ENCODE peak calls at places on chromosomes 2 and 18, in four cellular contexts. Z is GM23338, A is body of pancreas, H is thoracic aorta. V is an unnamed sample.

GRCh38 chr2:190786404-190787166 is 94.0 kb upstream of the GLS start:
- DNase-seq in Z (no peak), A (no peak), H (no peak), V (no peak)

GRCh38 chr2:237943395-237944094 is 23.3 kb upstream of the UBE2F start:
- DNase-seq in Z (no peak), A (peak; percentile 76), H (no peak), V (no peak)

GRCh38 chr18:79987566-79987965 is 797 bp downstream of the TXNL4A start:
- DNase-seq in Z (no peak), A (no peak), H (no peak), V (no peak)

GRCh38 chr2:69773201-69773600 is 31.3 kb downstream of the ANXA4 start:
- DNase-seq in Z (peak; percentile 28), A (no peak), H (no peak), V (peak; percentile 41)

GRCh38 chr18:8839285-8839684 is 133.9 kb downstream of the MTCL1 start:
- DNase-seq in Z (no peak), A (peak; percentile 36), H (no peak), V (no peak)

GRCh38 chr2:15981646-15982045 is 41.3 kb downstream of the MYCN start:
- DNase-seq in Z (no peak), A (no peak), H (no peak), V (no peak)

GRCh38 chr2:224268441-224268840 is 133.5 kb downstream of the FAM124B start:
- DNase-seq in Z (no peak), A (no peak), H (no peak), V (no peak)

GRCh38 chr2:202109737-202110184 is 36.7 kb downstream of the KIAA2012 start:
- DNase-seq in Z (peak; percentile 63), A (peak; percentile 12), H (no peak), V (no peak)

GRCh38 chr2:65514555-65515195 is 82.3 kb upstream of the SPRED2 start:
- DNase-seq in Z (no peak), A (no peak), H (no peak), V (no peak)

GRCh38 chr2:60565472-60565871 is 12.0 kb upstream of the BCL11A start:
- DNase-seq in Z (peak; percentile 69), A (no peak), H (no peak), V (peak; percentile 32)

GRCh38 chr2:671787-672605 is 5.2 kb downstream of the TMEM18 start:
- DNase-seq in Z (no peak), A (no peak), H (no peak), V (no peak)

GRCh38 chr18:79924814-79925655 is 26.4 kb downstream of the SLC66A2 start:
- DNase-seq in Z (no peak), A (peak; percentile 85), H (no peak), V (no peak)

GRCh38 chr2:236656721-236657120 is 87.1 kb downstream of the ACKR3 start:
- DNase-seq in Z (no peak), A (no peak), H (no peak), V (no peak)

GRCh38 chr18:41323044-41323443 is 632.0 kb upstream of the PIK3C3 start:
- DNase-seq in Z (no peak), A (no peak), H (no peak), V (no peak)

GRCh38 chr2:36322108-36322507 is 33.5 kb upstream of the CRIM1 start:
- DNase-seq in Z (peak; percentile 67), A (no peak), H (no peak), V (peak; percentile 6)

GRCh38 chr2:126668254-126668653 is 12.3 kb downstream of the GYPC start:
- DNase-seq in Z (no peak), A (no peak), H (no peak), V (no peak)

GRCh38 chr2:226609361-226609760 is 190.3 kb downstream of the IRS1 start:
- DNase-seq in Z (no peak), A (no peak), H (no peak), V (no peak)

GRCh38 chr2:56337342-56337741 is 153.6 kb downstream of the CCDC85A start:
- DNase-seq in Z (no peak), A (peak; percentile 23), H (no peak), V (no peak)

GRCh38 chr2:17688600-17688999 is 65.0 kb downstream of the SMC6 start:
- DNase-seq in Z (no peak), A (no peak), H (no peak), V (no peak)

GRCh38 chr2:170965446-170966225 is 36.6 kb downstream of the GORASP2 start:
- DNase-seq in Z (no peak), A (no peak), H (no peak), V (no peak)

GRCh38 chr2:234816056-234816455 is 135.8 kb upstream of the SH3BP4 start:
- DNase-seq in Z (no peak), A (no peak), H (no peak), V (no peak)

GRCh38 chr2:216231867-216232266 is 122.7 kb downstream of the XRCC5 start:
- DNase-seq in Z (no peak), A (no peak), H (no peak), V (no peak)

GRCh38 chr2:50225021-50225928 is 806.7 kb downstream of the NRXN1 start:
- DNase-seq in Z (peak; percentile 76), A (no peak), H (no peak), V (peak; percentile 95)

GRCh38 chr2:32064021-32064678 is 794 bp downstream of the SPAST start:
- DNase-seq in Z (no peak), A (no peak), H (no peak), V (no peak)

GRCh38 chr2:202337706-202338346 is 38.3 kb upstream of the BMPR2 start:
- DNase-seq in Z (no peak), A (no peak), H (no peak), V (no peak)

GRCh38 chr2:29663266-29663665 is 258.1 kb downstream of the ALK start:
- DNase-seq in Z (no peak), A (no peak), H (no peak), V (no peak)

GRCh38 chr2:172558372-172558771 is 2.5 kb downstream of the PDK1 start:
- DNase-seq in Z (no peak), A (no peak), H (no peak), V (no peak)

GRCh38 chr2:196278491-196278911 is 107.1 kb upstream of the STK17B start:
- DNase-seq in Z (no peak), A (no peak), H (no peak), V (no peak)

GRCh38 chr2:102473020-102473419 is at the start of gene SLC9A4:
- DNase-seq in Z (peak; percentile 81), A (peak; percentile 63), H (no peak), V (peak; percentile 62)

GRCh38 chr2:75047907-75048625 is 89.6 kb downstream of the POLE4 start:
- DNase-seq in Z (no peak), A (no peak), H (no peak), V (no peak)

GRCh38 chr18:79416677-79417052 is 20.9 kb downstream of the NFATC1 start:
- DNase-seq in Z (no peak), A (no peak), H (no peak), V (no peak)

GRCh38 chr2:70596293-70596692 is 42.7 kb upstream of the TGFA start:
- DNase-seq in Z (no peak), A (no peak), H (no peak), V (no peak)

GRCh38 chr2:200130762-200131166 is 175.4 kb downstream of the MAIP1 start:
- DNase-seq in Z (no peak), A (no peak), H (no peak), V (no peak)

GRCh38 chr2:217712431-217712830 is 290.4 kb downstream of the TNS1 start:
- DNase-seq in Z (no peak), A (no peak), H (no peak), V (no peak)

GRCh38 chr2:204343685-204344084 is 201.6 kb upstream of the PARD3B start:
- DNase-seq in Z (no peak), A (no peak), H (no peak), V (no peak)

GRCh38 chr2:168336786-168337388 is 89.5 kb upstream of the STK39 start:
- DNase-seq in Z (peak; percentile 92), A (peak; percentile 81), H (no peak), V (peak; percentile 8)

GRCh38 chr18:10379511-10379910 is 74.9 kb upstream of the APCDD1 start:
- DNase-seq in Z (no peak), A (no peak), H (no peak), V (no peak)

GRCh38 chr18:10381516-10381915 is 72.9 kb upstream of the APCDD1 start:
- DNase-seq in Z (no peak), A (no peak), H (no peak), V (no peak)

GRCh38 chr18:10378688-10379465 is 75.6 kb upstream of the APCDD1 start:
- DNase-seq in Z (no peak), A (no peak), H (no peak), V (no peak)

GRCh38 chr18:10377956-10378355 is 76.5 kb upstream of the APCDD1 start:
- DNase-seq in Z (no peak), A (no peak), H (no peak), V (no peak)

GRCh38 chr18:10381951-10382350 is 72.5 kb upstream of the APCDD1 start:
- DNase-seq in Z (no peak), A (no peak), H (no peak), V (no peak)
- H3K4me1 ChIP-seq in Z (peaks cover 16% of the 10 kb centered on the region), A (no peaks in the 10 kb centered on the region), H (peaks cover 7% of the 10 kb centered on the region), V (no peaks in the 10 kb centered on the region)

GRCh38 chr2:72895759-72896281 is 8.6 kb downstream of the SPR start:
- DNase-seq in Z (no peak), A (peak; percentile 48), H (no peak), V (no peak)
- H3K27me3 ChIP-seq in Z (peaks cover 50% of the 10 kb centered on the region), A (no peaks in the 10 kb centered on the region), H (peaks cover 5% of the 10 kb centered on the region), V (peaks cover 2% of the 10 kb centered on the region)

GRCh38 chr2:108377411-108377810 is 343 bp upstream of the SULT1C4 start:
- DNase-seq in Z (no peak), A (no peak), H (no peak), V (no peak)
- H3K4me3 ChIP-seq in Z (no peak overlapping the region), A (no peak overlapping the region), H (peak overlapping the region; percentile 59), V (no peak overlapping the region)

GRCh38 chr2:8458461-8459459 is 223.1 kb upstream of the ID2 start:
- DNase-seq in Z (no peak), A (no peak), H (no peak), V (no peak)

GRCh38 chr2:8456149-8457091 is 225.4 kb upstream of the ID2 start:
- DNase-seq in Z (peak; percentile 20), A (no peak), H (no peak), V (no peak)

GRCh38 chr2:8457092-8457481 is 224.8 kb upstream of the ID2 start:
- DNase-seq in Z (peak; percentile 24), A (peak; percentile 26), H (no peak), V (no peak)

GRCh38 chr2:8459474-8459873 is 222.4 kb upstream of the ID2 start:
- DNase-seq in Z (no peak), A (no peak), H (no peak), V (no peak)

GRCh38 chr2:8457620-8458255 is 224.1 kb upstream of the ID2 start:
- DNase-seq in Z (peak; percentile 14), A (peak; percentile 53), H (no peak), V (no peak)
- H3K4me1 ChIP-seq in Z (peaks cover 7% of the 10 kb centered on the region), A (peaks cover 20% of the 10 kb centered on the region), H (no peaks in the 10 kb centered on the region), V (no peaks in the 10 kb centered on the region)

DNA sequence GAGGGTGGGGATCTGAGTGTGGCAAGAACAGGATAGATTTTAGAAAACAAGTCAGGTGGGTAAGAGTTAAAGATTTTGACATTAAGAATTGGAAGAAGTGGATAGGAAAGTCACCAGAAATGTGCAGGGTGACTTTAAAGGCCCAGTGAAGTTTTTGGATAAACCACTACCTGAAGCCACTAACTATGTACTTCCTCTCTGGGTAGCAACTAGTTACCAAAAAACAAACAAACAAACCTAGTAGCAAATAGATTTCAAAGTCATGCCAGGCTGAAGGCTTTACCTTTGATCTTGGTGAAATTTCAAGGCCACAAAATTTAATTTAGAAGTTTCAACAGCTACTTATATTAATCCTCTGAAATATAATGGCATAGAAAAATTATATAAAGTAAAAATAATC is 42.5 kb downstream of the PSMA8 start:
- DNase-seq in Z (no peak), A (no peak), H (no peak), V (no peak)
- H3K27me3 ChIP-seq in Z (no peaks in the 10 kb centered on the region), A (no peaks in the 10 kb centered on the region), H (no peaks in the 10 kb centered on the region), V (peaks cover 6% of the 10 kb centered on the region)

GRCh38 chr2:207869784-207870778 is 100.4 kb upstream of the FZD5 start:
- DNase-seq in Z (no peak), A (peak; percentile 24), H (no peak), V (no peak)
- H3K4me3 ChIP-seq in Z (no peak overlapping the region), A (no peak overlapping the region), H (no peak overlapping the region), V (no peak overlapping the region)